ENCODE peak calls at places on chromosomes 6 and 20, in five cellular contexts. B is progenitor cell of endocrine pancreas; K is CD8-positive, alpha-beta T cell; E is esophagus squamous epithelium; O is cardiac muscle cell. I is an unnamed sample.

GRCh38 chr6:168292911-168293310 is 26.7 kb downstream of the DACT2 start:
- DNase-seq in K (no peak), O (no peak), B (no peak), E (no peak), I (no peak)

GRCh38 chr6:55100729-55101128 is 73.6 kb upstream of the HCRTR2 start:
- DNase-seq in E (no peak), K (no peak), B (no peak), O (peak), I (no peak)

GRCh38 chr6:85066270-85066669 is 301.9 kb upstream of the TBX18 start:
- DNase-seq in O (no peak), E (no peak), B (no peak), K (no peak), I (no peak)

GRCh38 chr6:34606477-34607130 is 50.5 kb upstream of the SPDEF start:
- DNase-seq in K (no peak), E (no peak), B (no peak), O (no peak), I (no peak)

GRCh38 chr6:15999201-15999600 is 129.7 kb upstream of the MYLIP start:
- DNase-seq in E (no peak), K (no peak), B (no peak), O (no peak), I (no peak)

GRCh38 chr20:47272893-47273590 is 83.5 kb downstream of the ZMYND8 start:
- DNase-seq in B (peak), K (no peak), O (peak), E (no peak), I (peak)

GRCh38 chr6:24448396-24448795 is 41.0 kb downstream of the GPLD1 start:
- DNase-seq in O (no peak), K (no peak), E (no peak), B (no peak), I (no peak)

GRCh38 chr20:38210741-38211140 is 45.7 kb upstream of the TGM2 start:
- DNase-seq in K (no peak), E (no peak), O (no peak), B (no peak), I (no peak)

GRCh38 chr20:35515949-35516645 is 13.4 kb downstream of the C20orf173 start:
- DNase-seq in B (no peak), E (no peak), O (no peak), K (no peak), I (peak)

GRCh38 chr6:116096979-116097816 is 3.5 kb upstream of the NT5DC1 start:
- DNase-seq in K (no peak), B (no peak), E (no peak), O (no peak), I (no peak)

GRCh38 chr6:27902335-27903314 is 9.6 kb downstream of the OR2B2 start:
- DNase-seq in E (no peak), K (peak), B (peak), O (peak), I (peak)

GRCh38 chr20:25310268-25310920 is 62.5 kb downstream of the PYGB start:
- DNase-seq in O (peak), B (no peak), E (peak), K (peak), I (peak)

GRCh38 chr20:219290-220115 is 7.6 kb upstream of the DEFB129 start:
- DNase-seq in K (no peak), B (no peak), O (peak), E (no peak), I (peak)

GRCh38 chr6:41039060-41039998 is at the start of gene UNC5CL:
- DNase-seq in O (peak), B (no peak), E (no peak), K (peak), I (peak)

GRCh38 chr6:109690373-109690739 is 646 bp downstream of the AK9 start:
- DNase-seq in E (peak), K (peak), O (peak), B (peak), I (no peak)

GRCh38 chr20:39851459-39851858 is 837.6 kb downstream of the MAFB start:
- DNase-seq in K (no peak), B (no peak), O (no peak), E (no peak), I (peak)

GRCh38 chr6:583116-583515 is 73.8 kb downstream of the HUS1B start:
- DNase-seq in B (no peak), O (no peak), K (no peak), E (no peak), I (no peak)

GRCh38 chr20:59676126-59676876 is 72.0 kb downstream of the PHACTR3 start:
- DNase-seq in B (no peak), E (no peak), K (no peak), O (no peak), I (no peak)

GRCh38 chr20:24701027-24701426 is 231.6 kb downstream of the SYNDIG1 start:
- DNase-seq in B (no peak), O (no peak), E (no peak), K (no peak), I (no peak)

GRCh38 chr6:110520188-110520956 is 44.0 kb upstream of the SLC22A16 start:
- DNase-seq in K (no peak), E (no peak), O (no peak), B (no peak), I (no peak)

GRCh38 chr6:130425532-130425931 is 59.7 kb downstream of the TMEM200A start:
- DNase-seq in K (no peak), E (no peak), O (no peak), B (no peak), I (peak)

GRCh38 chr6:110776413-110776812 is 38.9 kb downstream of the CDK19 start:
- DNase-seq in B (no peak), K (no peak), O (no peak), E (no peak), I (no peak)

GRCh38 chr6:134741193-134741521 is 208.7 kb downstream of the ALDH8A1 start:
- DNase-seq in B (no peak), K (no peak), E (no peak), O (peak), I (no peak)

GRCh38 chr6:160933256-160933655 is 58.3 kb upstream of the MAP3K4 start:
- DNase-seq in B (no peak), K (no peak), O (peak), E (no peak), I (no peak)

GRCh38 chr6:13485923-13486557 is 1.4 kb downstream of the GFOD1 start:
- DNase-seq in K (peak), O (peak), B (no peak), E (no peak), I (no peak)

GRCh38 chr20:42461965-42462593 is 727.6 kb downstream of the PTPRT start:
- DNase-seq in K (no peak), B (no peak), O (no peak), E (no peak), I (no peak)

GRCh38 chr20:36298795-36299339 is 7.3 kb upstream of the DLGAP4 start:
- DNase-seq in O (no peak), K (no peak), B (no peak), E (no peak), I (no peak)

GRCh38 chr20:45229264-45230056 is 8.3 kb downstream of the SEMG2 start:
- DNase-seq in O (no peak), E (no peak), B (no peak), K (no peak), I (no peak)

GRCh38 chr6:167952512-167952859 is 45.0 kb upstream of the KIF25 start:
- DNase-seq in E (no peak), B (no peak), O (no peak), K (no peak), I (no peak)

DNA sequence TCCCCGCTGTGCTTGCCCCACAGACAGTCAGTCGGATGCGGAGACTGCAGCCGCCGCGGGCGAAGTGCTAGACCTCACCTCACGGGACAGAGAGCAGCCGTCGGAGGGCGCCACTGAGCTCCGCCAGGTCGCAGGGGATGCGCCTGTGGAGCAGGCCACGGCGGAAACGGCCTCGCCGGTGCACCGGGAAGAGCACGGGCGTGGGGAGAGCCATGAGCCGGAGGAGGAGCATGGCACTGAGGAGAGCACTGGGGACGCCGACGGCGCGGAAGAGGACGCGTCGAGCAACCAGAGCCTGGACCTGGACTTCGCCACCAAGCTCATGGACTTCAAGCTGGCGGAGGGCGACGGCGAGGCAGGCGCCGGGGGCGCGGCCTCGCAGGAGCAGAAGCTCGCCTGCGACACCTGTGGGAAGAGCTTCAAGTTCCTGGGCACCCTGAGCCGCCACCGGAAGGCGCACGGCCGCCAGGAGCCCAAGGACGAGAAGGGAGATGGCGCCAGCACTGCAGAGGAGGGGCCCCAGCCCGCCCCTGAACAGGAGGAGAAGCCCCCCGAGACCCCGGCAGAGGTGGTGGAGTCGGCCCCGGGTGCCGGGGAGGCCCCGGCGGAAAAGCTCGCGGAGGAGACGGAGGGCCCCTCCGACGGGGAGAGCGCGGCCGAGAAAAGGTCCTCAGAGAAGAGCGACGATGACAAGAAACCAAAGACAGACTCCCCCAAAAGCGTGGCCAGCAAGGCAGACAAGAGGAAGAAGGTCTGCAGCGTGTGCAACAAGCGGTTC is 66.4 kb downstream of the SSR1 start:
- DNase-seq in E (no peak), O (no peak), B (no peak), K (no peak), I (no peak)
- TF ChIP-seq CTCF in E (no peak), O (no peak), B (no peak), K (no peak), I (peak)

GRCh38 chr20:63371346-63371865 is 10.3 kb upstream of the CHRNA4 start:
- DNase-seq in E (no peak), K (peak), B (no peak), O (no peak), I (no peak)

GRCh38 chr20:63369024-63369530 is 7.9 kb upstream of the CHRNA4 start:
- DNase-seq in O (no peak), K (peak), B (no peak), E (no peak), I (no peak)

GRCh38 chr20:63368151-63368550 is 7.0 kb upstream of the CHRNA4 start:
- DNase-seq in E (no peak), B (no peak), O (no peak), K (no peak), I (no peak)

GRCh38 chr20:63370623-63371176 is 9.6 kb upstream of the CHRNA4 start:
- DNase-seq in O (no peak), K (no peak), E (no peak), B (no peak), I (no peak)

DNA sequence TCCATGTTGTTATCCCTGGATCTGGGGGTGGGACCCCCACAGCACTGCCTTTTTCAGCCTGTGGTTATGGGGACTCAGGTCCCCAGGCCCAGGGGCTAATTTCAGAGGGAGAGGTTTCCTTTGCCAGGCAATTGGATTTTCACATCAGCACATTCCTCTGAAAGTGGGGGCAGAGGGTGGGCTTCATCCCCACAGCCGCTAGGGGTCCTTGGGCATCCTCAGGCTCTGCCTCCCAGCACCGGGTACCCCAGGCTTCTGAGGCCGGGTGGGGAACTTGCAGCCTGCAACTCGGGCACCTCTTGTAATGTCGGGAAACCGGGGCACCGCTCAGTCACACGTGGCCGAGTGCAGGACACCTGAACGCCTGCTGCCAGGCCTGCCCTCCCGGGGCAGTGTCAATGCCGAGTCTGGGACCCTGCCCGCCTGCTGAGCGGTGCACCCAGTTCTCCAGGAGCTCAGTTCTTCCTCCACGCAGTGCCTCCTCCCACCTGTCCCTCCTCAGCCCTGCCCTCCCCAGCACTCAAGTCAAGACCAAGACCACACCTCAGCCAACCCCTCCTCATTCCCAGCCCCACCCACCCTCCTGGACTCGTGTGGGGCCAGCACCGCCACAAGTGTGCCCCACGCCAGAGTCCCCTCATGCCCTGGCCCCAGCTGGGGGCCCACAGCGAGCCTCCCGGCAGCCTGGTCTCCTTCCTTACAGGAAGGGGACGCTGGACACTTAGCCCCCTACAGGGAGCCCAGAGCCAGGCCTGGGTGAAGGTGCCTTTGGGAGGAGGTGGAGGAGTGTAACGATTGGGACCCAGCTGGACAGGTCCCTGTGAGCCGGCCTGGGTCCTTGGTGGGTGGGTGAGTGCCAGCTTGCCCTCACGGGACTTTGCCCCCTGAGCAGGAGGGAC is 8.8 kb upstream of the CHRNA4 start:
- DNase-seq in B (no peak), E (no peak), O (no peak), K (peak), I (no peak)
- TF ChIP-seq CTCF in B (peak), E (no peak), O (no peak), K (no peak), I (no peak)

GRCh38 chr20:61353261-61353995 is 101.4 kb downstream of the CDH4 start:
- DNase-seq in B (no peak), K (no peak), O (no peak), E (no peak), I (no peak)
- TF ChIP-seq CTCF in B (no peak), K (no peak), O (no peak), E (no peak), I (no peak)

GRCh38 chr20:58246346-58246745 is 17.9 kb upstream of the ANKRD60 start:
- DNase-seq in K (no peak), O (peak), E (no peak), B (no peak), I (no peak)
- TF ChIP-seq CTCF in K (no peak), O (peak), E (no peak), B (peak), I (peak)

GRCh38 chr6:99547526-99547925 is 20.9 kb downstream of the CCNC start:
- DNase-seq in B (no peak), O (no peak), K (no peak), E (no peak), I (no peak)

GRCh38 chr6:99545442-99545841 is 23.0 kb downstream of the CCNC start:
- DNase-seq in K (no peak), O (no peak), E (no peak), B (no peak), I (no peak)

GRCh38 chr6:99548706-99549105 is 19.8 kb downstream of the CCNC start:
- DNase-seq in B (no peak), E (no peak), O (no peak), K (no peak), I (no peak)

GRCh38 chr6:99543968-99544367 is 24.5 kb downstream of the CCNC start:
- DNase-seq in E (no peak), B (no peak), K (no peak), O (no peak), I (no peak)
- TF ChIP-seq CTCF in E (no peak), B (no peak), K (no peak), O (no peak), I (no peak)

DNA sequence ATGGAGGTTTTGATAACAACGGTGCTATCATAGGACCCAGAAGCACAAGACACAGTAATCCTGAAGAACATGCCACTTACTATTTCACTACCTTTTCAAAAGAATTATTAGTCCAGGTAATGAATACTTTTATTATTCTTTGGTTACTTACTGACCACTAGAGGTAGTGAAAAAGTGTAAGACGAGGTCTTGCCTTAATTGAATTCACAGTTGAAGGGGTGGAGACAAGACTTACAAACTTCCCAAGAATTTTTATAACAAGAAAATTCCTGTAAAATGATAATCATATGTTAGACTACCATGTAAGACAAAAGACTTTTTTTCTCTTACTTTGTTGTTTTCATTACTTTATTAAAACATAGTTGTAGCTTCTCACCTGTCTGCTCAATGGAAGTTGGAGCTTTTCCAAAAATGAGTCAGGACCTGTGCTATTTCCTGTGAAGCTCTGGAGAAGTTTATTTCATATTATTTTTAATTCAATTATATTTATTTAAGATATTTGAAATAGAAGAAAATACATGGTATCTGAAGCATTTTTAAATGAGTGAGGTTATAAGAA is 52.4 kb downstream of the DOP1A start:
- DNase-seq in E (no peak), B (no peak), O (no peak), K (no peak), I (no peak)
- TF ChIP-seq CTCF in E (no peak), B (no peak), O (no peak), K (no peak), I (no peak)

DNA sequence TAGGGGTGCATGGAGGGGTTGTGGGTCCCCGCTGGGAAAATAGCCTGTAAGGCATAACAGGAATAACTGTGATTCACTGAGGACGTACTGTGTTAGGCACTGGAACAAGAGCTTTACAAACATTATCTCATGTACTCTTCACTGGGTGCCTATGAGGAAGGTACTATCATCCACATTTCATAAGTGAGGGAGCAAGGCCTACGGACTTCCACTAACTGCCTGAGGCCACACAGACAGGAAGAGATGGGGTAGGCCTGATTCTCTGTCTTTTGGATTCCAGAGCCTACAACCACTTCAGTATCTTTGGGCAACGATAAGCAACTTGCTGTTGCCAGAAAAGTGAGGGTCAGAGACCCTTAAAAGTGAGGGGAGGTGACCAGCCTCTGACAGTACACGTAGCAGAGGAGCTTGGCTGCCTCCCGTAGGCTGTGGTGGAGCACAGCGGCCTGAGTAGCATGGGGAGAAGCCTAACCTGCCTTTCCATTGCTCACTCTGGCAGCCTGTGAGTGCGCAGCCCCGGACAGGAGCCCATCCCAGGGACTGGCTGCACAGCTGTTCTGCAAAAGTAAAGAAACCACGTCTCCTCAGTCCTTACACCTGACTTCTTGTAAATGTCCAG is 30.4 kb downstream of the PSMB1 start:
- DNase-seq in E (no peak), K (no peak), B (no peak), O (peak), I (no peak)
- TF ChIP-seq CTCF in E (no peak), K (no peak), B (peak), O (peak), I (peak)

GRCh38 chr20:52039746-52040145 is 151.8 kb downstream of the ZFP64 start:
- DNase-seq in O (no peak), K (no peak), E (no peak), B (no peak), I (no peak)
- TF ChIP-seq CTCF in O (no peak), K (no peak), E (no peak), B (no peak), I (no peak)

I was measured in HFFc6.